ENCODE peak calls at places on chromosomes 16 and 17, in eight cellular contexts. V is dorsolateral prefrontal cortex, W is ascending aorta, O is right atrium auricular region, B is cardiac muscle cell, R is psoas muscle, G is GM23338, T is uterus. C is an unnamed sample.

GRCh38 chr16:56603589-56603988 is 4.8 kb upstream of the MT2A start:
- DNase-seq in G (peak), V (no peak), O (no peak), W (no peak), B (no peak), T (no peak), R (peak), C (no peak)

GRCh38 chr17:68390888-68391545 is 66.3 kb downstream of the WIPI1 start:
- DNase-seq in R (peak), T (no peak), O (peak), V (no peak), B (no peak), G (no peak), W (no peak), C (no peak)

GRCh38 chr17:42472709-42473521 is 14.2 kb downstream of the ATP6V0A1 start:
- DNase-seq in V (no peak), O (no peak), T (no peak), B (no peak), G (no peak), W (no peak), R (no peak), C (no peak)

GRCh38 chr16:78553268-78554044 is 454.0 kb downstream of the WWOX start:
- DNase-seq in W (no peak), V (no peak), G (peak), O (no peak), T (no peak), B (no peak), R (no peak), C (no peak)

GRCh38 chr16:80804451-80805383 is at the start of gene CDYL2:
- DNase-seq in B (no peak), W (no peak), T (no peak), V (no peak), G (peak), R (peak), O (no peak), C (peak)

GRCh38 chr17:77392376-77393273 is 251.9 kb downstream of the SEC14L1 start:
- DNase-seq in T (no peak), W (no peak), B (peak), O (no peak), R (peak), G (peak), V (no peak), C (no peak)

GRCh38 chr17:76398523-76399174 is 14.2 kb downstream of the SPHK1 start:
- DNase-seq in R (no peak), O (no peak), G (no peak), V (no peak), B (no peak), T (no peak), W (no peak), C (no peak)

GRCh38 chr17:69609495-69610315 is 195.2 kb downstream of the MAP2K6 start:
- DNase-seq in R (no peak), B (peak), T (no peak), V (no peak), O (no peak), G (peak), W (no peak), C (peak)

GRCh38 chr16:27154573-27155521 is 48.5 kb upstream of the KDM8 start:
- DNase-seq in B (peak), T (peak), O (no peak), G (peak), W (no peak), V (peak), R (peak), C (peak)

GRCh38 chr17:43619696-43620095 is 42.0 kb downstream of the MEOX1 start:
- DNase-seq in O (no peak), T (no peak), W (no peak), B (no peak), R (no peak), V (no peak), G (no peak), C (no peak)

GRCh38 chr16:28304214-28304613 is 11.9 kb downstream of the SBK1 start:
- DNase-seq in O (no peak), W (no peak), R (peak), T (no peak), G (peak), V (no peak), B (peak), C (peak)

GRCh38 chr16:79723583-79724168 is 123.1 kb upstream of the MAF start:
- DNase-seq in G (peak), O (no peak), V (no peak), B (no peak), R (no peak), T (no peak), W (no peak), C (peak)

GRCh38 chr17:4393806-4394205 is 27.3 kb upstream of the UBE2G1 start:
- DNase-seq in B (no peak), W (no peak), V (no peak), G (no peak), T (no peak), R (no peak), O (no peak), C (no peak)

GRCh38 chr16:88292007-88292940 is 90.5 kb upstream of the ZNF469 start:
- DNase-seq in O (no peak), W (no peak), G (no peak), V (no peak), B (no peak), T (no peak), R (no peak), C (no peak)

GRCh38 chr16:1610071-1610840 is 1.6 kb downstream of the IFT140 start:
- DNase-seq in T (peak), O (peak), V (peak), R (peak), B (peak), W (peak), G (peak), C (peak)

GRCh38 chr16:24163935-24164334 is 92.2 kb upstream of the CACNG3 start:
- DNase-seq in R (no peak), B (no peak), O (no peak), W (no peak), G (peak), V (no peak), T (no peak), C (no peak)
- TF ChIP-seq CTCF in R (no peak), B (no peak), O (no peak), W (no peak), G (no peak), V (no peak), T (no peak), C (no peak)

DNA sequence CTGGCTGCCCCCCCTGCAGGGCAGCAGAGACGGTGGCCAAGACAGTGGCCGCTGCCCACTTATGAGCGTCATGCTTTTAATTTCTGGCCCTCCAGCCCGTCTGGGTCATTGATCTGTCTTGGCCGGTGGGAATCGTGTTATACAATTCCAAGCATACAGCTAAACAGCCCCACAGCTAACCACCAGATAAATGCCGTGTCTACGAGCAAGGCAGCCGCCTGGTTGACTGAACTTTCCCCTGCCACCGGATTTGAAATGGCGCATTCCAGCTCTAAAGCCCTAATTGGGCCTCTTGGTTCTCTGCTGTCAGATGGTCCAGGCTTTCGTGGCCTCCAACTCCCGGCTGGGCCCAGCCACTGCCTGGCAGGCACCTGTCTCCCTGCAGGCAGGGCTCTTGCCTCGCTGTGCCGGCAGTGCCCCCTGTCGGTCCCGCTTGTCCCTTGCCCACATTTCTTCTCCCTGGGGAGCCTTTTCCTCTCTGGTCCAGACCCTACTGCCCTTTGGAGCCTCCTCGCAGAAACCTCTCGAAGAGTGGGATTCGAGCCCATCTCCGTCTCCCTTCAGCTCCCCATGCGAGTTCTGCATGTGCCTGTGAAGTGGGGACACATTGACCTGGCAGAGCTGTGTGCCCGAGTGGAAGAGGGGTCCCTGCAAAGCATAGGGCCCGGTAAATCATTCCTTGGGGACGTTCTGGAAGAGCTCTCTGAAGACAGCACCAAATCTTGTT is 1.8 kb upstream of the RBFOX3 start:
- DNase-seq in G (peak), O (no peak), T (no peak), B (peak), V (peak), R (no peak), W (no peak), C (peak)
- TF ChIP-seq CTCF in G (peak), O (no peak), T (no peak), B (peak), V (peak), R (peak), W (no peak), C (peak)

GRCh38 chr17:1561420-1562177 is 993 bp downstream of the PITPNA start:
- DNase-seq in V (no peak), T (no peak), W (no peak), G (peak), O (no peak), R (peak), B (peak), C (peak)
- TF ChIP-seq CTCF in V (no peak), T (no peak), W (peak), G (peak), O (peak), R (no peak), B (peak), C (peak)

DNA sequence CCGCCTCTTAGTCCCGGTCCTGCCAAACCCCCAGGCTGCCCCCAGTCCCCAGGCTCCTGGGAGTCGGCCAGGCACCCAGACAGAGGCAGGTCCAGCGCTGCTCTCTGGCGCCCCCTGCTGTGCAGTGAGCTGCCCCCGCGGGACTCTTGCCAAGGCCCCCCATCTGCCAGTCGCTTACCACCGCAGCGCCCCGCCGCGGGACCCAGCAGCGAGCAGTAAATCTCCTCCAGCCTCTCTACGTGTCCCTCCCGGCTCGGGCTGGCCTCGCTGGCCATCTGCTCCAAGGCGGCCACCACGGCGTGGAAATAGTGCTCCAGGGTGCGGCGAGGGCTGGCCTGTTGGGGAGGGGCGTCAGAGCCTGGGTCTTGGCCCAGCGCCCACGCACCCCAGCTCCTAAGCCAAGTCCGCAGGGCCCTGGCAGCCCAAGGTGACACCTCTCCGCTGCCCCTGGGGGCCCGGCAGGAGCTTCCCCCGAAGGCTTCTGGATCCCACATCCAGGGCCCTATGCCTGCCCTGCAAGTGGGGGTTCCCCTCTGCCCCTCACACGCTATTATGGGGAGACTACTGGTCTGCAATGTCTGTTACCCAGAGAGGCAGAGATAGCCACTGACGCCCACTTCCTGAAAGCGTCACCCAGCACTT is 33.7 kb upstream of the MFSD6L start:
- DNase-seq in V (no peak), O (no peak), R (no peak), B (peak), G (peak), T (no peak), W (no peak), C (peak)
- TF ChIP-seq CTCF in V (peak), O (peak), R (no peak), B (peak), G (peak), T (no peak), W (peak), C (peak)

GRCh38 chr16:30972872-30973271 is 12.1 kb upstream of the HSD3B7 start:
- DNase-seq in O (no peak), R (no peak), T (no peak), B (no peak), G (peak), V (no peak), W (no peak), C (no peak)
- TF ChIP-seq CTCF in O (no peak), R (no peak), T (no peak), B (no peak), G (peak), V (no peak), W (no peak), C (no peak)

C was measured in neural crest cell.